ENCODE peak calls at places on chromosome 1, in five cellular contexts. P is BJ, M is activated gamma-delta T cell, G is retinal pigment epithelial cell, R is KBM-7. K is an unnamed sample.

GRCh38 chr1:44811714-44812151 is 3.4 kb downstream of the BTBD19 start:
- DNase-seq in P (peak; percentile 79), M (no peak), G (no peak), R (no peak), K (peak; percentile 65)

GRCh38 chr1:192747942-192748341 is 60.9 kb upstream of the RGS2 start:
- DNase-seq in P (no peak), M (no peak), G (no peak), R (no peak), K (no peak)

GRCh38 chr1:157154940-157155514 is 16.8 kb upstream of the ETV3 start:
- DNase-seq in P (no peak), M (no peak), G (no peak), R (peak; percentile 36), K (no peak)

GRCh38 chr1:202685671-202686070 is 24.6 kb downstream of the SYT2 start:
- DNase-seq in P (no peak), M (no peak), G (no peak), R (no peak), K (no peak)

GRCh38 chr1:2228684-2229031 is 539 bp downstream of the SKI start:
- DNase-seq in P (no peak), M (peak; percentile 48), G (no peak), R (no peak), K (no peak)

GRCh38 chr1:210627740-210628139 is 299.0 kb downstream of the HHAT start:
- DNase-seq in P (peak; percentile 11), M (no peak), G (no peak), R (no peak), K (no peak)

GRCh38 chr1:159091547-159092397 is 15.2 kb upstream of the AIM2 start:
- DNase-seq in P (no peak), M (no peak), G (no peak), R (peak; percentile 6), K (no peak)

GRCh38 chr1:154081386-154082126 is 73.3 kb downstream of the NUP210L start:
- DNase-seq in P (no peak), M (no peak), G (no peak), R (no peak), K (no peak)

K was measured in sigmoid colon.